ENCODE peak calls at places on chromosome 11, in four cellular contexts. V is AG04449, L is HL-60, B is A549. Z is an unnamed sample.

GRCh38 chr11:472272-472671 is 22.2 kb downstream of the PTDSS2 start:
- DNase-seq in B (no peak), V (no peak), L (no peak), Z (no peak)

GRCh38 chr11:31816467-31817053 is 5.4 kb upstream of the PAX6 start:
- DNase-seq in L (no peak), B (no peak), V (no peak), Z (no peak)

GRCh38 chr11:126246636-126247035 is 22.1 kb downstream of the SRPRA start:
- DNase-seq in V (no peak), L (no peak), B (no peak), Z (no peak)

GRCh38 chr11:16338397-16338796 is 17.9 kb downstream of the SOX6 start:
- DNase-seq in L (no peak), V (no peak), B (no peak), Z (no peak)

GRCh38 chr11:65446446-65447277 is 24.1 kb downstream of the NEAT1 start:
- DNase-seq in B (no peak), L (no peak), V (no peak), Z (no peak)

GRCh38 chr11:124837491-124837856 is 27.8 kb upstream of the ROBO3 start:
- DNase-seq in L (peak; percentile 53), B (peak; percentile 30), V (peak; percentile 56), Z (peak; percentile 64)

GRCh38 chr11:112013501-112014164 is 11.6 kb upstream of the DLAT start:
- DNase-seq in V (no peak), L (no peak), B (no peak), Z (no peak)

GRCh38 chr11:67364783-67365525 is 8.4 kb downstream of the CLCF1 start:
- DNase-seq in B (no peak), L (no peak), V (no peak), Z (no peak)

GRCh38 chr11:118434553-118435232 is 1.6 kb upstream of the KMT2A start:
- DNase-seq in V (no peak), B (no peak), L (peak; percentile 25), Z (no peak)

GRCh38 chr11:57459112-57460016 is 964 bp upstream of the RTN4RL2 start:
- DNase-seq in L (no peak), B (no peak), V (no peak), Z (no peak)

GRCh38 chr11:68840661-68841653 is 759 bp downstream of the CPT1A start:
- DNase-seq in V (no peak), B (no peak), L (peak; percentile 49), Z (no peak)

GRCh38 chr11:3015796-3016195 is 23.7 kb upstream of the NAP1L4 start:
- DNase-seq in B (no peak), L (no peak), V (no peak), Z (no peak)

GRCh38 chr11:18633256-18634139 is 644 bp downstream of the SPTY2D1 start:
- DNase-seq in V (no peak), L (peak; percentile 21), B (no peak), Z (peak; percentile 48)

GRCh38 chr11:63620928-63621539 is 6.8 kb upstream of the PLAAT3 start:
- DNase-seq in V (no peak), B (no peak), L (peak; percentile 77), Z (no peak)

GRCh38 chr11:119352857-119353260 is 6.4 kb upstream of the MFRP start:
- DNase-seq in L (no peak), B (no peak), V (no peak), Z (no peak)

GRCh38 chr11:130141561-130142341 is 17.8 kb upstream of the ST14 start:
- DNase-seq in V (no peak), B (no peak), L (no peak), Z (no peak)

GRCh38 chr11:68300076-68300830 is 12.1 kb upstream of the LRP5 start:
- DNase-seq in L (no peak), B (no peak), V (no peak), Z (no peak)

GRCh38 chr11:46278387-46279173 is 1.1 kb downstream of the CREB3L1 start:
- DNase-seq in V (no peak), B (no peak), L (peak; percentile 13), Z (no peak)

GRCh38 chr11:119421351-119421750 is 1.6 kb downstream of the THY1 start:
- DNase-seq in B (no peak), V (no peak), L (no peak), Z (no peak)

GRCh38 chr11:33015621-33016551 is at the start of gene DEPDC7:
- DNase-seq in L (peak; percentile 89), V (no peak), B (peak; percentile 89), Z (peak; percentile 72)

GRCh38 chr11:111531687-111532364 is 8.7 kb upstream of the LAYN start:
- DNase-seq in L (peak; percentile 50), V (peak; percentile 77), B (peak; percentile 80), Z (peak; percentile 57)

GRCh38 chr11:26102325-26102724 is 229.6 kb upstream of the ANO3 start:
- DNase-seq in V (no peak), B (no peak), L (no peak), Z (no peak)

GRCh38 chr11:17531071-17531817 is 13.0 kb downstream of the USH1C start:
- DNase-seq in V (no peak), B (no peak), L (no peak), Z (no peak)

GRCh38 chr11:118338637-118339061 is 3.9 kb downstream of the CD3D start:
- DNase-seq in V (no peak), B (no peak), L (peak; percentile 43), Z (no peak)

GRCh38 chr11:128845334-128845780 is 21.7 kb downstream of the KCNJ1 start:
- DNase-seq in B (no peak), L (peak; percentile 9), V (no peak), Z (no peak)

GRCh38 chr11:59728913-59729312 is 15.3 kb upstream of the OR10V1 start:
- DNase-seq in L (peak; percentile 74), B (no peak), V (no peak), Z (no peak)

GRCh38 chr11:31643831-31644230 is 134.3 kb downstream of the ELP4 start:
- DNase-seq in V (no peak), L (no peak), B (peak; percentile 0), Z (peak; percentile 29)

GRCh38 chr11:131682373-131683015 is 312.1 kb downstream of the NTM start:
- DNase-seq in V (no peak), L (no peak), B (no peak), Z (no peak)

GRCh38 chr11:86804871-86805415 is 4.6 kb downstream of the PRSS23 start:
- DNase-seq in L (no peak), V (no peak), B (no peak), Z (no peak)

GRCh38 chr11:118715837-118716260 is 36.4 kb upstream of the TREH start:
- DNase-seq in V (no peak), B (no peak), L (no peak), Z (no peak)

GRCh38 chr11:71580057-71581003 is 2.3 kb downstream of the KRTAP5-11 start:
- DNase-seq in B (peak; percentile 65), V (peak; percentile 28), L (peak; percentile 51), Z (peak; percentile 63)

GRCh38 chr11:61880050-61880449 is 11.3 kb downstream of the FADS3 start:
- DNase-seq in B (no peak), V (no peak), L (no peak), Z (no peak)

GRCh38 chr11:123590296-123590912 is 64.0 kb downstream of the SCN3B start:
- DNase-seq in B (peak; percentile 92), L (no peak), V (no peak), Z (no peak)

GRCh38 chr11:15560689-15561467 is 446.2 kb downstream of the INSC start:
- DNase-seq in B (no peak), L (no peak), V (no peak), Z (no peak)

GRCh38 chr11:112834277-112834755 is 126.9 kb upstream of the NCAM1 start:
- DNase-seq in V (no peak), L (no peak), B (no peak), Z (no peak)

GRCh38 chr11:111698852-111699559 is 67.2 kb downstream of the PPP2R1B start:
- DNase-seq in V (no peak), L (no peak), B (no peak), Z (no peak)

GRCh38 chr11:92347404-92347803 is 122.8 kb downstream of the FAT3 start:
- DNase-seq in V (no peak), B (no peak), L (no peak), Z (no peak)

DNA sequence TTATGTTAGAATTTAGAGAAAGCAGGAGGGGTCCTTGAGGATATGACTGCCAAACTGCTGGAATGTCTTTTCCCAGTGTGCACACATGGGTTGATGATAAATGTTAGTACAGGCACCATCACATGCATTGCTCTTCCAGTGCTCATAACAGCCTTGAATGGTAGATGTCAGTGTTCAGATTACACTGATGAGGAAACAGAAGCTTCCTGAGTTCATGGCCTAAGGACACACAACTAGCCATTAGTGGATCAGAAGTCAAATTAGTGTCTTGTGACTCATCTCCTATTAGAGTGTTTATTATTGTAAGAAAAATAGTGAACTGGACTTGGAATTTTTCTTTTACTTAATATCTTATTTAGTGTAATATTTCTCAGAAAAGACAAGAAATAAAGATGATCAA is 241.5 kb downstream of the DDX10 start:
- DNase-seq in B (no peak), L (no peak), V (no peak), Z (peak; percentile 61)
- TF ChIP-seq CTCF in B (no peak), L (no peak), V (no peak), Z (no peak)

DNA sequence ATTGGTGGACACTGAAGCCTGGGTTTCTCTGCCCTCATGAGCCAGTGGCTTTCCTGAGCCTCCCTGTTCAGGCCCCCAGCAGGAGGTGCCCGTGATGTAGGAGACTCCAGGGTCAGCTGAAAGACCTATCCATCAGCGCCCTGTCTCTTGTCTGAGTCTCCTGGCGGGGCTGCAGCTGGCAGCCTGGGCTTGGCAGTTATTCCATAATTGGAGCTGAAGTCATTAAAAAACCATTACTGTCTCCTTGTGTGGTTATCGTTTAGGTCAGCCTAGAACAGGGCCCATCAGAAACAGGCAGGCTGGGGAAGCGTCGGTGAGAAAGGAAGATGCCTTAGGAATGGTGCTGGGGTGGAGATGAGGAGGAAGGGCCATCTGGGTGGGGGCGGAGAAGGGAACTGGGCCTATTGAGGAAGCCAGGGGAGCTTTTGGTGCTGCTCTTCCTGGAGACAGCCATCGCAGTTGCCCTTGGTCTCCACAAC is 5.0 kb downstream of the TUB start:
- DNase-seq in V (no peak), L (no peak), B (no peak), Z (no peak)
- TF ChIP-seq CTCF in V (no peak), L (no peak), B (no peak), Z (no peak)

GRCh38 chr11:44823920-44824704 is 97.3 kb downstream of the TSPAN18 start:
- DNase-seq in L (no peak), B (no peak), V (no peak), Z (no peak)

GRCh38 chr11:44826922-44827643 is 100.3 kb downstream of the TSPAN18 start:
- DNase-seq in B (no peak), L (no peak), V (no peak), Z (no peak)

GRCh38 chr11:44825058-44825795 is 98.5 kb downstream of the TSPAN18 start:
- DNase-seq in V (no peak), B (no peak), L (no peak), Z (no peak)

GRCh38 chr11:44822369-44822768 is 95.6 kb downstream of the TSPAN18 start:
- DNase-seq in L (no peak), B (no peak), V (no peak), Z (no peak)

DNA sequence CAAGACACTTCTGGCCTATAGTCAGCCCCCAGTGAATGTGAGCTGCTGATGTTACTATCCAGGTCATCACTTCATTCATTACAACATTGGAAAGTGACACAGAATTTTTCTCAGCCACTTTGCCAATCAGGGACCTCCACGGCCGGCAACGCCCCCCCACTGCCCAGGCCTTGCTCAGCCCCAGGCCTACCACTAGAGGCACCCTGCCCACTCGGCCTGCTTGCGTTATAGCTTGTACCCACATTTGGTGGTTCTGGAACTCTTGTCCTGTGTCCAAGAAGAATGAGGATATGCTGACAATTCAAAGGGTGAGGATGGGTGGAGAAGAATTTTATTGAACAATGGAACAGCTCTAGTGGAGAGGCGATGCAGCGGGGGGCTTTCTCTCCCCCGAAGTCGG is 96.2 kb downstream of the TSPAN18 start:
- DNase-seq in L (no peak), V (no peak), B (no peak), Z (no peak)
- TF ChIP-seq CTCF in L (no peak), V (peak; percentile 24), B (no peak), Z (peak; percentile 58)

GRCh38 chr11:29634248-29634647 is 382.6 kb downstream of the KCNA4 start:
- DNase-seq in B (no peak), L (no peak), V (no peak), Z (no peak)
- TF ChIP-seq CTCF in B (no peak), L (no peak), V (no peak), Z (no peak)